ENCODE peak calls at places on chromosomes 12 and 14, in five cellular contexts. One of them, this sample, is unnamed.

GRCh38 chr12:96387981-96388380 is 12.3 kb downstream of the CDK17 start:
- DNase-seq in sigmoid colon: no peak
- DNase-seq in IMR-90: no peak
- DNase-seq in stomach: no peak
- DNase-seq in heart left ventricle: no peak
- DNase-seq in this sample: peak

GRCh38 chr12:27564612-27565213 is 40.7 kb downstream of the PPFIBP1 start:
- DNase-seq in sigmoid colon: no peak
- DNase-seq in IMR-90: no peak
- DNase-seq in stomach: no peak
- DNase-seq in heart left ventricle: no peak
- DNase-seq in this sample: no peak

GRCh38 chr12:49541911-49542505 is 3.2 kb downstream of the KCNH3 start:
- DNase-seq in sigmoid colon: peak
- DNase-seq in IMR-90: no peak
- DNase-seq in stomach: no peak
- DNase-seq in heart left ventricle: no peak
- DNase-seq in this sample: no peak

GRCh38 chr12:90909069-90909676 is 45.8 kb downstream of the CCER1 start:
- DNase-seq in sigmoid colon: no peak
- DNase-seq in IMR-90: peak
- DNase-seq in stomach: no peak
- DNase-seq in heart left ventricle: no peak
- DNase-seq in this sample: no peak

GRCh38 chr12:59398164-59398563 is 197.7 kb upstream of the SLC16A7 start:
- DNase-seq in sigmoid colon: no peak
- DNase-seq in IMR-90: no peak
- DNase-seq in stomach: no peak
- DNase-seq in heart left ventricle: no peak
- DNase-seq in this sample: no peak

GRCh38 chr14:52058346-52058745 is 10.5 kb downstream of the NID2 start:
- DNase-seq in sigmoid colon: no peak
- DNase-seq in IMR-90: no peak
- DNase-seq in stomach: no peak
- DNase-seq in heart left ventricle: no peak
- DNase-seq in this sample: no peak

GRCh38 chr14:57464013-57464730 is 29.5 kb downstream of the CCDC198 start:
- DNase-seq in sigmoid colon: no peak
- DNase-seq in IMR-90: no peak
- DNase-seq in stomach: no peak
- DNase-seq in heart left ventricle: no peak
- DNase-seq in this sample: no peak

GRCh38 chr14:64758025-64758521 is 53.8 kb downstream of the PLEKHG3 start:
- DNase-seq in sigmoid colon: no peak
- DNase-seq in IMR-90: peak
- DNase-seq in stomach: no peak
- DNase-seq in heart left ventricle: no peak
- DNase-seq in this sample: peak

GRCh38 chr12:13289644-13290285 is 93.2 kb downstream of the EMP1 start:
- DNase-seq in sigmoid colon: no peak
- DNase-seq in IMR-90: no peak
- DNase-seq in stomach: no peak
- DNase-seq in heart left ventricle: no peak
- DNase-seq in this sample: no peak

GRCh38 chr14:82806426-82806825 is 1272.8 kb upstream of the SEL1L start:
- DNase-seq in sigmoid colon: no peak
- DNase-seq in IMR-90: no peak
- DNase-seq in stomach: no peak
- DNase-seq in heart left ventricle: no peak
- DNase-seq in this sample: no peak

GRCh38 chr14:78595797-78596196 is 425.6 kb downstream of the NRXN3 start:
- DNase-seq in sigmoid colon: no peak
- DNase-seq in IMR-90: no peak
- DNase-seq in stomach: no peak
- DNase-seq in heart left ventricle: no peak
- DNase-seq in this sample: no peak

GRCh38 chr14:22112004-22112403 is 438.4 kb upstream of the OR4E1 start:
- DNase-seq in sigmoid colon: no peak
- DNase-seq in IMR-90: no peak
- DNase-seq in stomach: no peak
- DNase-seq in heart left ventricle: no peak
- DNase-seq in this sample: no peak

GRCh38 chr14:52922656-52923055 is 28.2 kb downstream of the FERMT2 start:
- DNase-seq in sigmoid colon: no peak
- DNase-seq in IMR-90: peak
- DNase-seq in stomach: no peak
- DNase-seq in heart left ventricle: no peak
- DNase-seq in this sample: no peak

GRCh38 chr12:80056845-80057244 is 42.5 kb upstream of the OTOGL start:
- DNase-seq in sigmoid colon: no peak
- DNase-seq in IMR-90: no peak
- DNase-seq in stomach: peak
- DNase-seq in heart left ventricle: peak
- DNase-seq in this sample: peak

GRCh38 chr12:57517187-57517586 is 3.1 kb downstream of the DDIT3 start:
- DNase-seq in sigmoid colon: no peak
- DNase-seq in IMR-90: peak
- DNase-seq in stomach: no peak
- DNase-seq in heart left ventricle: no peak
- DNase-seq in this sample: no peak

GRCh38 chr12:22164101-22164500 is 118.1 kb downstream of the CMAS start:
- DNase-seq in sigmoid colon: no peak
- DNase-seq in IMR-90: no peak
- DNase-seq in stomach: no peak
- DNase-seq in heart left ventricle: no peak
- DNase-seq in this sample: no peak

GRCh38 chr14:77761205-77761931 is 412 bp upstream of the SNW1 start:
- DNase-seq in sigmoid colon: peak
- DNase-seq in IMR-90: peak
- DNase-seq in stomach: no peak
- DNase-seq in heart left ventricle: peak
- DNase-seq in this sample: peak

GRCh38 chr14:23538785-23539184 is 12.8 kb downstream of the ZFHX2 start:
- DNase-seq in sigmoid colon: no peak
- DNase-seq in IMR-90: peak
- DNase-seq in stomach: no peak
- DNase-seq in heart left ventricle: no peak
- DNase-seq in this sample: no peak

GRCh38 chr14:92037989-92038388 is 1.9 kb downstream of the TRIP11 start:
- DNase-seq in sigmoid colon: no peak
- DNase-seq in IMR-90: peak
- DNase-seq in stomach: no peak
- DNase-seq in heart left ventricle: no peak
- DNase-seq in this sample: no peak
- TF ChIP-seq POLR2A in sigmoid colon: no peak
- TF ChIP-seq POLR2A in IMR-90: no peak
- TF ChIP-seq POLR2A in stomach: no peak
- TF ChIP-seq POLR2A in heart left ventricle: no peak
- TF ChIP-seq POLR2A in this sample: no peak

DNA sequence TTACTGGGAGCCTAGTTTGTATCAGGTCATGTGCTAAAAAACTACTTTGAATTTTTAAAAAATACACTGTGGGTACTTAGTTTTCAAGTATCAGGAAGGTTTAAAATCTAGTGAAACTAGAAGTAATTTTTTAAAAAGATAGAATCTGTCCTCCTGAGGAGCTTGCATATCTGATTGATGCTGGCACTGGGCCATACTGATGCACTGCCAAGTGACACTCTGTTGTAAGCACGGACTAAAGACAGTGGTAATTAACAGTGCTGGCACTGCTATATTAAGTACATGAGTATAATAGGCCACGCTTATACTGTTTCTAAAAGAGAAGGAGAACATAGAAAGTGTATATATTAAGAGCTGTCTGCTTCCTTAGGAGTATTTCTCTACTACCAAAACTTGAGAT is 10.0 kb upstream of the TBC1D30 start:
- DNase-seq in sigmoid colon: no peak
- DNase-seq in IMR-90: no peak
- DNase-seq in stomach: no peak
- DNase-seq in heart left ventricle: no peak
- DNase-seq in this sample: no peak
- H3K4me3 ChIP-seq in sigmoid colon: no peak
- H3K4me3 ChIP-seq in IMR-90: no peak
- H3K4me3 ChIP-seq in stomach: no peak
- H3K4me3 ChIP-seq in heart left ventricle: no peak
- H3K4me3 ChIP-seq in this sample: no peak

GRCh38 chr14:102040153-102040552 is 46.7 kb downstream of the HSP90AA1 start:
- DNase-seq in sigmoid colon: no peak
- DNase-seq in IMR-90: no peak
- DNase-seq in stomach: no peak
- DNase-seq in heart left ventricle: no peak
- DNase-seq in this sample: no peak
- TF ChIP-seq POLR2A in sigmoid colon: no peak
- TF ChIP-seq POLR2A in IMR-90: no peak
- TF ChIP-seq POLR2A in stomach: no peak
- TF ChIP-seq POLR2A in heart left ventricle: no peak
- TF ChIP-seq POLR2A in this sample: no peak

GRCh38 chr14:50530358-50530757 is 2.0 kb downstream of the MAP4K5 start:
- DNase-seq in sigmoid colon: no peak
- DNase-seq in IMR-90: peak
- DNase-seq in stomach: no peak
- DNase-seq in heart left ventricle: no peak
- DNase-seq in this sample: no peak
- H3K4me3 ChIP-seq in sigmoid colon: peak
- H3K4me3 ChIP-seq in IMR-90: peak
- H3K4me3 ChIP-seq in stomach: no peak
- H3K4me3 ChIP-seq in heart left ventricle: no peak
- H3K4me3 ChIP-seq in this sample: peak

DNA sequence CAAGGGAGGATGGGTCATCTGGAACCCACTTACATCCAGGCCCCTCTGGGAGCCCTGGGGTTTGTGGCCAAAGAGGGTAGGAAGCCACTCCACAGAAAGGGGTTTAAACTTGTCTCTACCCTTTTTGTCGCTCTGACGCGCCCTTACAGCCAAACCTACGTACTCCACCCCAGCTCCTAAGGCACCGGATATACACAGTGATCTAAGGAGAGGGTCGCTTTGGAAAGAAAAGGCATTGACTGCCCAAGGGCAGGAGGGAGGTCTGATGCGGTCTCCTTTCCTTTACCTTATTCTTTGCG is 644 bp upstream of the PRKD1 start:
- DNase-seq in sigmoid colon: no peak
- DNase-seq in IMR-90: no peak
- DNase-seq in stomach: no peak
- DNase-seq in heart left ventricle: no peak
- DNase-seq in this sample: no peak
- TF ChIP-seq POLR2A in sigmoid colon: no peak
- TF ChIP-seq POLR2A in IMR-90: no peak
- TF ChIP-seq POLR2A in stomach: no peak
- TF ChIP-seq POLR2A in heart left ventricle: no peak
- TF ChIP-seq POLR2A in this sample: no peak

DNA sequence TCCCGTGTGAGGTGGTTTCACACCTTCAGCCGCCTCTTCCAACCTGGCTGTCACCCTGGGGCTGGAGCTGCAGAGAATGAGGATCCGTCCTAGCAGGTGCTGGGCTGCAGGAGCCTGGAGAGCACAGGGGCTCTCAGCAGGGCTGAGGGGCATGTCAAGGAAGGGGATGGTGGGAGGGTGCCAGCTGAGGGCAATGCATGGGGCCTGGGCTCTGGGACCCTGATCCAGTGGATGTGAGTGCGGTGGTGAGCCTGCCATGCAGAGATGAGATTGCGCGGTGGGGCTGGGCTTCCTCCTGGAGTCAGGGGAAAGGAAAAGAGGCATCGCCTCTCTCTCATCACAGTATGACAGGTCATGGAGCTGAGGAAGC is 31.5 kb downstream of the ANAPC7 start:
- DNase-seq in sigmoid colon: no peak
- DNase-seq in IMR-90: no peak
- DNase-seq in stomach: no peak
- DNase-seq in heart left ventricle: no peak
- DNase-seq in this sample: no peak
- H3K4me3 ChIP-seq in sigmoid colon: no peak
- H3K4me3 ChIP-seq in IMR-90: no peak
- H3K4me3 ChIP-seq in stomach: no peak
- H3K4me3 ChIP-seq in heart left ventricle: no peak
- H3K4me3 ChIP-seq in this sample: no peak

GRCh38 chr14:61401461-61401860 is 80.1 kb downstream of the PRKCH start:
- DNase-seq in sigmoid colon: no peak
- DNase-seq in IMR-90: no peak
- DNase-seq in stomach: no peak
- DNase-seq in heart left ventricle: no peak
- DNase-seq in this sample: no peak

GRCh38 chr14:61404637-61405036 is 83.3 kb downstream of the PRKCH start:
- DNase-seq in sigmoid colon: no peak
- DNase-seq in IMR-90: no peak
- DNase-seq in stomach: no peak
- DNase-seq in heart left ventricle: no peak
- DNase-seq in this sample: no peak

GRCh38 chr14:61406198-61406597 is 84.8 kb downstream of the PRKCH start:
- DNase-seq in sigmoid colon: no peak
- DNase-seq in IMR-90: no peak
- DNase-seq in stomach: no peak
- DNase-seq in heart left ventricle: no peak
- DNase-seq in this sample: no peak

GRCh38 chr14:61406670-61407069 is 85.3 kb downstream of the PRKCH start:
- DNase-seq in sigmoid colon: no peak
- DNase-seq in IMR-90: no peak
- DNase-seq in stomach: no peak
- DNase-seq in heart left ventricle: no peak
- DNase-seq in this sample: no peak

DNA sequence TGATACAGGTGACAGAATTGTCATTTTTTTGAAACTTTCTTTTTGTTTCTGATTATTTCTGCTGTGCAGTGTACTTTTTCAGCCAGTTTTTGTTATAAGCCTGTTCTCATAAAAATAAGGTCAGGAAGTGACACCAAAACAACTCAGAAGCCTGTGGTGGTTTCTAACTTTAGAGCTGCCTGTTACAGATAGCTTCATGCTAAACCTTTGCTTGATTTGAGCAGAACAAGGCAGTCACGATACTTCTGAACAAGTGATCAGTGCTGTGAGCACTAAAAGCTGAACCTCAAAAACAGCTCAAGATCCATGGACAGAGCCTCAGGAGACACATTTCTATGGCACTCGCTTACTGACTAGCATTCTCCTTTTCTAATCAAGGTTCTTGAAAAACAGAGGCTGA is 82.0 kb downstream of the PRKCH start:
- DNase-seq in sigmoid colon: no peak
- DNase-seq in IMR-90: no peak
- DNase-seq in stomach: no peak
- DNase-seq in heart left ventricle: no peak
- DNase-seq in this sample: no peak
- TF ChIP-seq POLR2A in sigmoid colon: no peak
- TF ChIP-seq POLR2A in IMR-90: no peak
- TF ChIP-seq POLR2A in stomach: no peak
- TF ChIP-seq POLR2A in heart left ventricle: no peak
- TF ChIP-seq POLR2A in this sample: no peak

GRCh38 chr12:102480401-102480800 is at the start of gene IGF1:
- DNase-seq in sigmoid colon: no peak
- DNase-seq in IMR-90: peak
- DNase-seq in stomach: no peak
- DNase-seq in heart left ventricle: no peak
- DNase-seq in this sample: no peak
- H3K4me3 ChIP-seq in sigmoid colon: peak
- H3K4me3 ChIP-seq in IMR-90: no peak
- H3K4me3 ChIP-seq in stomach: peak
- H3K4me3 ChIP-seq in heart left ventricle: peak
- H3K4me3 ChIP-seq in this sample: peak

This sample was measured in uterus.